ENCODE peak calls at places on chromosomes 12 and 14, in four cellular contexts. One of them, this sample, is unnamed.

GRCh38 chr12:68785823-68786222 is 22.2 kb upstream of the MDM2 start:
- DNase-seq in IMR-90: no peak
- DNase-seq in GM12878: no peak
- DNase-seq in K562: no peak
- DNase-seq in this sample: no peak

GRCh38 chr12:3593906-3594305 is 102.9 kb downstream of the PRMT8 start:
- DNase-seq in IMR-90: no peak
- DNase-seq in GM12878: no peak
- DNase-seq in K562: no peak
- DNase-seq in this sample: no peak

GRCh38 chr12:46265734-46266133 is 3.1 kb downstream of the SLC38A1 start:
- DNase-seq in IMR-90: no peak
- DNase-seq in GM12878: no peak
- DNase-seq in K562: no peak
- DNase-seq in this sample: no peak

GRCh38 chr12:5097786-5098185 is 54.1 kb downstream of the KCNA5 start:
- DNase-seq in IMR-90: no peak
- DNase-seq in GM12878: no peak
- DNase-seq in K562: no peak
- DNase-seq in this sample: no peak

GRCh38 chr14:93030761-93031160 is 85.0 kb downstream of the ITPK1 start:
- DNase-seq in IMR-90: no peak
- DNase-seq in GM12878: no peak
- DNase-seq in K562: no peak
- DNase-seq in this sample: no peak

GRCh38 chr14:81095539-81095938 is 125.2 kb downstream of the GTF2A1 start:
- DNase-seq in IMR-90: no peak
- DNase-seq in GM12878: no peak
- DNase-seq in K562: no peak
- DNase-seq in this sample: no peak

GRCh38 chr14:57928732-57929131 is 62.8 kb upstream of the SLC35F4 start:
- DNase-seq in IMR-90: no peak
- DNase-seq in GM12878: no peak
- DNase-seq in K562: no peak
- DNase-seq in this sample: no peak

GRCh38 chr14:95452176-95452889 is 64.1 kb downstream of the SYNE3 start:
- DNase-seq in IMR-90: no peak
- DNase-seq in GM12878: no peak
- DNase-seq in K562: no peak
- DNase-seq in this sample: peak; percentile 60

GRCh38 chr12:30820406-30820946 is 65.7 kb upstream of the CAPRIN2 start:
- DNase-seq in IMR-90: no peak
- DNase-seq in GM12878: no peak
- DNase-seq in K562: no peak
- DNase-seq in this sample: no peak

GRCh38 chr14:51085007-51085406 is 9.9 kb downstream of the TRIM9 start:
- DNase-seq in IMR-90: no peak
- DNase-seq in GM12878: no peak
- DNase-seq in K562: no peak
- DNase-seq in this sample: no peak

GRCh38 chr14:96204151-96205058 is at the start of gene BDKRB2:
- DNase-seq in IMR-90: peak; percentile 92
- DNase-seq in GM12878: no peak
- DNase-seq in K562: peak; percentile 11
- DNase-seq in this sample: peak; percentile 17

GRCh38 chr12:122917508-122918227 is 21.7 kb upstream of the VPS37B start:
- DNase-seq in IMR-90: peak; percentile 73
- DNase-seq in GM12878: no peak
- DNase-seq in K562: no peak
- DNase-seq in this sample: no peak

GRCh38 chr14:81401420-81402122 is 1.4 kb upstream of the STON2 start:
- DNase-seq in IMR-90: peak; percentile 64
- DNase-seq in GM12878: no peak
- DNase-seq in K562: no peak
- DNase-seq in this sample: no peak

GRCh38 chr14:23876160-23876750 is 77.3 kb upstream of the DHRS4 start:
- DNase-seq in IMR-90: no peak
- DNase-seq in GM12878: no peak
- DNase-seq in K562: no peak
- DNase-seq in this sample: no peak

GRCh38 chr14:52950898-52951729 is at the start of gene FERMT2:
- DNase-seq in IMR-90: peak; percentile 82
- DNase-seq in GM12878: no peak
- DNase-seq in K562: peak; percentile 57
- DNase-seq in this sample: peak; percentile 91

GRCh38 chr12:1587927-1588573 is 6.3 kb downstream of the FBXL14 start:
- DNase-seq in IMR-90: peak; percentile 54
- DNase-seq in GM12878: no peak
- DNase-seq in K562: no peak
- DNase-seq in this sample: no peak
- TF ChIP-seq CHD1 in IMR-90: no peak
- TF ChIP-seq CHD1 in GM12878: no peak
- TF ChIP-seq CHD1 in K562: no peak
- TF ChIP-seq CHD1 in this sample: no peak

GRCh38 chr14:68525516-68525915 is 267.4 kb downstream of the ZFP36L1 start:
- DNase-seq in IMR-90: no peak
- DNase-seq in GM12878: no peak
- DNase-seq in K562: no peak
- DNase-seq in this sample: no peak

GRCh38 chr14:68527329-68527851 is 265.5 kb downstream of the ZFP36L1 start:
- DNase-seq in IMR-90: no peak
- DNase-seq in GM12878: no peak
- DNase-seq in K562: no peak
- DNase-seq in this sample: no peak

GRCh38 chr14:68528031-68528687 is 264.7 kb downstream of the ZFP36L1 start:
- DNase-seq in IMR-90: no peak
- DNase-seq in GM12878: no peak
- DNase-seq in K562: no peak
- DNase-seq in this sample: no peak

GRCh38 chr14:68523994-68524725 is 268.7 kb downstream of the ZFP36L1 start:
- DNase-seq in IMR-90: no peak
- DNase-seq in GM12878: no peak
- DNase-seq in K562: no peak
- DNase-seq in this sample: peak; percentile 26

DNA sequence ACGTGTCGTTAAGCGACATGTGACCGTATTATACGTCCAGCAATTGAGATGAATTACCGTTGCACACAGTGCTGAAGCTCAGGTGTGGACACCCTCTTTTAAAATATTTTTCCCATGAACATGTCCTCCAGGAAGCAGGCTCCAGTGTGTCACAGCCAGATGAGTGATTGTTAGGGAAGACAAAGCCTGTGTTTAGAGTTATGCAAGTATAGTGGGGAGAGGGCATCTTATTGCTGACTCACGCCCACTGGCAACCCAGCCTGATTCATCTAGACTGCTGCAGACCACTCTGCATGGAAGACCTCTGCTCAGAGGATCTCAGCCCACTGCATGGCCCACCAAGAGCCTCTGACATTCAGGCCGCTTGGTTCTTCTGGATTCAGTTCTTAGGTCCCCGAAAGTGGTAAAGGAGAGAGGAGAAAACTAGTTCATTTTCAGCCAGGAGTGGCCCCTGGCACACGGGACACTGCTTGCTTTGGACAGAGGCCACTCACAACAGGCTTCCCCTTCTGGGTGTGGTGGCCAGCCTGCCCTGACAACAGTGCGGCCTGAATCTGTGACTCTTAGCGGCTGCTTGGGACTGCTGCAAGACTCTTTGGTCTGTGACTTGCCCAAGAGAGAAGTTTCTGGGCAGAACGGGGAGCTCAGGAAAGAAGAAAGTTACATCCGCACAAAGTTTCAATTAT is 266.3 kb downstream of the ZFP36L1 start:
- DNase-seq in IMR-90: no peak
- DNase-seq in GM12878: no peak
- DNase-seq in K562: no peak
- DNase-seq in this sample: no peak
- H3K9ac ChIP-seq in IMR-90: no peak overlapping the region
- H3K9ac ChIP-seq in GM12878: no peak overlapping the region
- H3K9ac ChIP-seq in K562: no peak overlapping the region
- H3K9ac ChIP-seq in this sample: no peak overlapping the region

GRCh38 chr12:104583311-104583710 is 126.6 kb downstream of the CHST11 start:
- DNase-seq in IMR-90: no peak
- DNase-seq in GM12878: no peak
- DNase-seq in K562: no peak
- DNase-seq in this sample: no peak

GRCh38 chr12:104586325-104587048 is 129.7 kb downstream of the CHST11 start:
- DNase-seq in IMR-90: no peak
- DNase-seq in GM12878: no peak
- DNase-seq in K562: no peak
- DNase-seq in this sample: no peak

GRCh38 chr12:104588048-104588942 is 131.5 kb downstream of the CHST11 start:
- DNase-seq in IMR-90: peak; percentile 81
- DNase-seq in GM12878: no peak
- DNase-seq in K562: no peak
- DNase-seq in this sample: no peak

GRCh38 chr12:104582739-104583138 is 126.0 kb downstream of the CHST11 start:
- DNase-seq in IMR-90: no peak
- DNase-seq in GM12878: peak; percentile 76
- DNase-seq in K562: no peak
- DNase-seq in this sample: no peak

GRCh38 chr12:104585448-104586055 is 128.8 kb downstream of the CHST11 start:
- DNase-seq in IMR-90: no peak
- DNase-seq in GM12878: no peak
- DNase-seq in K562: no peak
- DNase-seq in this sample: no peak
- H3K27ac ChIP-seq in IMR-90: no peak overlapping the region
- H3K27ac ChIP-seq in GM12878: no peak overlapping the region
- H3K27ac ChIP-seq in K562: no peak overlapping the region
- H3K27ac ChIP-seq in this sample: no peak overlapping the region

DNA sequence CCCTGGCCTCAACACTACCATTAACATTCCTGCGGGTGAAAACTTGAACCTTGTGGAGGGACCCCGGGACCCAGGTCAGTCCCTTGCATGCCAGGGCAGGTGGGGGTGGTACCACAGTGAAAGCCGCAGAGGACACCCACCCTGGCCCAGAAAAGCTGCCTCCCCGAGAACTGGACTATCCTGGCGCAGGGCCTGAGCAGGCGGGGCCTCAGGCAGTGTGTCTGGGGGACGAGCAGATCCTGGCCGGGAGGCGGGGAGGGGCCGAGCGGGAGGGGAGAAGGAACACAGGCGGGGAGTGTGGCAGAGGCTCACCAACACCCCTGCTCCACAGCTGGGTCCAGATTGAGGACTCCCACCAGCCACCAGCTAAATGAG is 10.0 kb downstream of the AHNAK2 start:
- DNase-seq in IMR-90: peak; percentile 35
- DNase-seq in GM12878: no peak
- DNase-seq in K562: peak; percentile 48
- DNase-seq in this sample: peak; percentile 79
- TF ChIP-seq CHD1 in IMR-90: no peak
- TF ChIP-seq CHD1 in GM12878: no peak
- TF ChIP-seq CHD1 in K562: no peak
- TF ChIP-seq CHD1 in this sample: no peak

This sample was measured in H1.